ENCODE peak calls at places on chromosomes 12 and 14, in eight cellular contexts. P is GM12878; G is suprapubic skin; N is NCI-H1092; X is stimulated activated CD4-positive, alpha-beta T cell treated with anti-CD3 and anti-CD28 coated beads, Interleukin-4, amount 100 ng/mL, for 24 hours; Z is T1000; B is transverse colon; H is left lung. D is an unnamed sample.

GRCh38 chr12:56836800-56837663 is 73.9 kb downstream of the HSD17B6 start:
- DNase-seq in H (no peak), G (no peak), B (no peak), X (peak), N (no peak), Z (peak), P (no peak), D (peak)

GRCh38 chr12:124033859-124034258 is 60.8 kb downstream of the ZNF664 start:
- DNase-seq in B (no peak), H (no peak), P (no peak), X (no peak), G (no peak), Z (no peak), N (no peak), D (no peak)

GRCh38 chr14:73567951-73568885 is 795 bp upstream of the ACOT2 start:
- DNase-seq in B (no peak), H (no peak), N (no peak), P (no peak), G (no peak), X (peak), Z (no peak), D (peak)

GRCh38 chr12:124466200-124467128 is 100.9 kb downstream of the NCOR2 start:
- DNase-seq in B (peak), P (no peak), Z (peak), N (no peak), X (peak), H (peak), G (no peak), D (peak)

GRCh38 chr12:2240984-2241383 is 188.2 kb downstream of the CACNA1C start:
- DNase-seq in N (no peak), Z (no peak), X (no peak), P (no peak), B (no peak), H (no peak), G (no peak), D (no peak)

GRCh38 chr12:118704517-118704916 is 276.8 kb upstream of the SRRM4 start:
- DNase-seq in N (no peak), P (no peak), G (no peak), H (no peak), Z (peak), B (no peak), X (no peak), D (no peak)

GRCh38 chr14:50635136-50635535 is 33.0 kb downstream of the SAV1 start:
- DNase-seq in X (no peak), G (no peak), H (no peak), B (no peak), Z (no peak), P (no peak), N (no peak), D (no peak)

GRCh38 chr14:73888971-73889370 is 2.3 kb downstream of the ZNF410 start:
- DNase-seq in P (no peak), X (no peak), B (no peak), G (no peak), Z (no peak), H (no peak), N (no peak), D (no peak)

GRCh38 chr12:5733136-5733755 is 211.8 kb downstream of the ANO2 start:
- DNase-seq in Z (no peak), G (no peak), P (no peak), H (no peak), B (no peak), X (no peak), N (no peak), D (peak)

GRCh38 chr12:114405449-114406271 is at the start of gene TBX5:
- DNase-seq in Z (no peak), G (no peak), P (no peak), B (no peak), N (peak), X (no peak), H (no peak), D (no peak)

D was measured in small intestine.